ENCODE peak calls at places on chromosomes 5 and 9, in six cellular contexts. N, X, L, R, T and P are unnamed samples.

GRCh38 chr9:96423322-96423984 is 5.3 kb upstream of the ZNF367 start:
- DNase-seq in X (no peak), R (no peak), T (no peak), L (no peak), N (no peak), P (no peak)

GRCh38 chr5:55650391-55650790 is 61.7 kb downstream of the SLC38A9 start:
- DNase-seq in N (no peak), L (no peak), R (no peak), T (no peak), X (no peak), P (no peak)

GRCh38 chr5:149126898-149127297 is 14.4 kb upstream of the ABLIM3 start:
- DNase-seq in T (no peak), X (no peak), N (no peak), L (no peak), R (no peak), P (no peak)

GRCh38 chr5:172713113-172713808 is 57.7 kb downstream of the DUSP1 start:
- DNase-seq in L (peak; percentile 74), R (peak; percentile 83), N (no peak), X (peak; percentile 56), T (peak; percentile 89), P (no peak)

GRCh38 chr9:123343428-123344272 is 12.3 kb upstream of the CRB2 start:
- DNase-seq in R (no peak), L (no peak), T (no peak), N (no peak), X (no peak), P (no peak)

GRCh38 chr5:139458580-139459407 is 3.7 kb downstream of the ECSCR start:
- DNase-seq in X (peak; percentile 72), N (no peak), L (peak; percentile 74), R (no peak), T (no peak), P (no peak)

GRCh38 chr5:142924135-142924883 is 154.1 kb downstream of the ARHGAP26 start:
- DNase-seq in X (no peak), N (no peak), T (no peak), L (no peak), R (peak; percentile 41), P (no peak)

GRCh38 chr5:675111-675875 is 17.9 kb downstream of the TPPP start:
- DNase-seq in X (no peak), L (no peak), R (peak; percentile 17), T (no peak), N (no peak), P (no peak)

GRCh38 chr5:2488593-2488992 is 262.9 kb downstream of the IRX2 start:
- DNase-seq in T (no peak), X (no peak), R (no peak), L (no peak), N (no peak), P (no peak)

GRCh38 chr5:12095808-12096281 is 191.6 kb upstream of the CTNND2 start:
- DNase-seq in T (no peak), N (no peak), L (no peak), R (no peak), X (no peak), P (no peak)

GRCh38 chr5:30918171-30918570 is 275.3 kb upstream of the CDH6 start:
- DNase-seq in N (no peak), T (no peak), X (no peak), L (no peak), R (no peak), P (no peak)

GRCh38 chr9:85743290-85744128 is 1.8 kb upstream of the AGTPBP1 start:
- DNase-seq in N (no peak), L (no peak), X (no peak), R (no peak), T (no peak), P (no peak)

GRCh38 chr9:138112791-138113600 is 235.4 kb downstream of the CACNA1B start:
- DNase-seq in X (no peak), T (no peak), L (no peak), N (no peak), R (peak; percentile 14), P (no peak)

GRCh38 chr9:123544007-123544827 is 188.2 kb downstream of the CRB2 start:
- DNase-seq in X (no peak), R (peak; percentile 51), T (no peak), N (no peak), L (peak; percentile 9), P (no peak)

GRCh38 chr5:68476854-68477253 is 261.3 kb downstream of the PIK3R1 start:
- DNase-seq in R (no peak), L (no peak), T (no peak), N (no peak), X (no peak), P (no peak)

GRCh38 chr5:86463339-86463738 is 154.4 kb upstream of the COX7C start:
- DNase-seq in N (no peak), T (no peak), R (peak; percentile 9), L (no peak), X (no peak), P (no peak)

GRCh38 chr9:96256800-96257199 is 45.2 kb downstream of the HSD17B3 start:
- DNase-seq in R (no peak), N (no peak), X (no peak), L (no peak), T (no peak), P (no peak)

GRCh38 chr9:134635431-134636141 is 6.0 kb upstream of the COL5A1 start:
- DNase-seq in T (no peak), R (no peak), X (no peak), L (no peak), N (no peak), P (no peak)

GRCh38 chr5:59079622-59080620 is 497.0 kb downstream of the RAB3C start:
- DNase-seq in T (no peak), L (no peak), N (no peak), X (no peak), R (no peak), P (no peak)